ENCODE peak calls at places on chromosomes 5 and 9, in four cellular contexts. O is right atrium auricular region, V is HCT116, U is A549. Z is an unnamed sample.

GRCh38 chr5:57366744-57367143 is 115.9 kb downstream of the ACTBL2 start:
- DNase-seq in U (peak; percentile 91), V (peak; percentile 95), O (no peak), Z (no peak)

GRCh38 chr9:95509851-95510529 is 6.8 kb downstream of the PTCH1 start:
- DNase-seq in V (no peak), U (no peak), O (no peak), Z (no peak)

GRCh38 chr5:53512539-53512938 is 32.1 kb downstream of the FST start:
- DNase-seq in O (no peak), V (no peak), U (no peak), Z (no peak)

GRCh38 chr5:11912-12311 is 80.1 kb upstream of the PLEKHG4B start:
- DNase-seq in O (no peak), U (peak; percentile 45), V (no peak), Z (no peak)

GRCh38 chr5:7759951-7760580 is 90.9 kb downstream of the CFAP90 start:
- DNase-seq in V (no peak), U (no peak), O (no peak), Z (peak; percentile 77)

GRCh38 chr9:5205071-5205470 is 19.6 kb upstream of the INSL6 start:
- DNase-seq in U (no peak), O (no peak), V (no peak), Z (no peak)

GRCh38 chr5:123882946-123883345 is 371.0 kb downstream of the CSNK1G3 start:
- DNase-seq in O (no peak), V (no peak), U (no peak), Z (no peak)

GRCh38 chr5:140633081-140633471 is at the start of gene CD14:
- DNase-seq in O (peak; percentile 77), V (no peak), U (peak; percentile 79), Z (peak; percentile 36)

GRCh38 chr9:96022445-96023031 is 147.0 kb downstream of the ERCC6L2 start:
- DNase-seq in O (no peak), V (no peak), U (no peak), Z (no peak)

GRCh38 chr9:69130456-69131441 is 43.3 kb upstream of the TJP2 start:
- DNase-seq in U (no peak), O (no peak), V (no peak), Z (no peak)

GRCh38 chr9:16726023-16726422 is 144.4 kb downstream of the BNC2 start:
- DNase-seq in U (peak; percentile 48), V (no peak), O (no peak), Z (no peak)

GRCh38 chr5:92634883-92635282 is 946.1 kb downstream of the NR2F1-AS1 start:
- DNase-seq in O (no peak), V (no peak), U (no peak), Z (no peak)

GRCh38 chr9:110255064-110255416 is 1.3 kb downstream of the TXN start:
- DNase-seq in O (no peak), V (no peak), U (no peak), Z (no peak)

GRCh38 chr5:125575561-125576504 is 829.4 kb upstream of the ZNF608 start:
- DNase-seq in V (no peak), U (no peak), O (no peak), Z (no peak)

GRCh38 chr9:85224729-85225128 is 517.0 kb downstream of the AGTPBP1 start:
- DNase-seq in U (no peak), O (no peak), V (peak; percentile 40), Z (no peak)

GRCh38 chr9:5721279-5722087 is 92.6 kb downstream of the RIC1 start:
- DNase-seq in V (no peak), O (no peak), U (peak; percentile 62), Z (no peak)

GRCh38 chr9:16030513-16031185 is 477.8 kb downstream of the CCDC171 start:
- DNase-seq in O (no peak), U (peak; percentile 25), V (peak; percentile 84), Z (no peak)

GRCh38 chr9:77750981-77751340 is 102.8 kb upstream of the GNA14 start:
- DNase-seq in U (no peak), O (no peak), V (no peak), Z (no peak)

GRCh38 chr5:116876240-116876840 is 301.7 kb upstream of the SEMA6A start:
- DNase-seq in V (no peak), O (no peak), U (no peak), Z (no peak)

GRCh38 chr9:551986-552930 is 289.2 kb upstream of the DMRT1 start:
- DNase-seq in O (no peak), U (no peak), V (no peak), Z (no peak)

GRCh38 chr5:133106761-133107572 is 55.2 kb downstream of the HSPA4 start:
- DNase-seq in V (no peak), O (no peak), U (no peak), Z (no peak)

GRCh38 chr9:135085830-135086546 is 1.5 kb upstream of the OLFM1 start:
- DNase-seq in U (peak; percentile 72), O (peak; percentile 86), V (peak; percentile 54), Z (peak; percentile 30)

GRCh38 chr9:82254646-82255367 is 266.2 kb downstream of the SPATA31D1 start:
- DNase-seq in V (no peak), O (no peak), U (no peak), Z (no peak)

GRCh38 chr5:138685052-138685755 is 68.0 kb upstream of the CTNNA1 start:
- DNase-seq in O (no peak), V (no peak), U (no peak), Z (no peak)

GRCh38 chr5:93430139-93430538 is 150.9 kb downstream of the NR2F1-AS1 start:
- DNase-seq in O (no peak), V (no peak), U (no peak), Z (no peak)

GRCh38 chr9:18371621-18372020 is 102.3 kb upstream of the ADAMTSL1 start:
- DNase-seq in V (no peak), U (no peak), O (no peak), Z (no peak)

GRCh38 chr9:98977813-98978212 is 34.1 kb downstream of the COL15A1 start:
- DNase-seq in U (no peak), O (no peak), V (no peak), Z (no peak)

GRCh38 chr9:133685653-133686504 is 49.7 kb downstream of the DBH start:
- DNase-seq in V (no peak), O (no peak), U (no peak), Z (no peak)

GRCh38 chr5:143401846-143402463 is 1.5 kb downstream of the NR3C1 start:
- DNase-seq in V (no peak), O (no peak), U (peak; percentile 70), Z (no peak)

GRCh38 chr5:164358531-164359259 is 853.3 kb downstream of the MAT2B start:
- DNase-seq in V (no peak), U (no peak), O (no peak), Z (no peak)

GRCh38 chr9:35110327-35110758 is 5.3 kb downstream of the ATOSB start:
- DNase-seq in U (peak; percentile 39), O (no peak), V (no peak), Z (peak; percentile 59)

GRCh38 chr5:168874713-168875380 is 295.7 kb upstream of the PANK3 start:
- DNase-seq in V (peak; percentile 16), U (peak; percentile 43), O (no peak), Z (no peak)
- TF ChIP-seq CTCF in V (peak; percentile 25), U (peak; percentile 24), O (peak; percentile 36), Z (no peak)

GRCh38 chr5:80933061-80933460 is 27.1 kb upstream of the RASGRF2 start:
- DNase-seq in O (no peak), U (no peak), V (no peak), Z (no peak)

GRCh38 chr5:80934751-80935150 is 25.4 kb upstream of the RASGRF2 start:
- DNase-seq in U (no peak), V (no peak), O (no peak), Z (no peak)

GRCh38 chr5:80931423-80931822 is 28.7 kb upstream of the RASGRF2 start:
- DNase-seq in O (no peak), V (no peak), U (no peak), Z (no peak)

GRCh38 chr5:80937591-80937990 is 22.6 kb upstream of the RASGRF2 start:
- DNase-seq in U (peak; percentile 17), V (no peak), O (no peak), Z (no peak)

DNA sequence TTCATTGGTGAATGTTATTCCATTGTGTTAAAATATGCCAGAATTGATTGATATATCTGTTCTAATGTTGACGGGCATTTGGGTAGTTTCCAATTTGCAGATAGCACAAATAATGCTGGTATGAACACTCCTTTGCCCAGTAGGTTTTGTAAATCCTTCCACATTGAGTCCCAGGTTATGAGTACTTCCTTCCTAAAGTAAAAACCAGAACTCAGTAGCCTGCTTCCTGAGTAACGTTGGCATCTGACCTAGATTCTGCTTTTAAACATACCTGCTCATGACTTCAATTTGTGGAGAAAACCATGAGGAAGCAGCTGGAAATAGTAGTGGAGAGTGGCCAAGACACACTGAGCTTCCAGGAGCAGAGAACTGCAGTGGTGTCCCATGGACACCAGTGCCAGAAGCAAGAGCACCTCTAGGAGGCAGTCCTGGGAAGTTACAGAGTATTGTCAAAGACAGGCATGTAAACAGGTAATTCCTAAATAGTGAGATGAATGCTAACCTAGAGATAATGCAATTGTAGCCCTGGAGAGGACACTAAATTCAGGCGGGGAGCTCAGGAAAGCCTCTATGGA is 24.3 kb upstream of the RASGRF2 start:
- DNase-seq in O (no peak), V (no peak), U (no peak), Z (no peak)
- TF ChIP-seq CTCF in O (no peak), V (peak; percentile 22), U (no peak), Z (no peak)

DNA sequence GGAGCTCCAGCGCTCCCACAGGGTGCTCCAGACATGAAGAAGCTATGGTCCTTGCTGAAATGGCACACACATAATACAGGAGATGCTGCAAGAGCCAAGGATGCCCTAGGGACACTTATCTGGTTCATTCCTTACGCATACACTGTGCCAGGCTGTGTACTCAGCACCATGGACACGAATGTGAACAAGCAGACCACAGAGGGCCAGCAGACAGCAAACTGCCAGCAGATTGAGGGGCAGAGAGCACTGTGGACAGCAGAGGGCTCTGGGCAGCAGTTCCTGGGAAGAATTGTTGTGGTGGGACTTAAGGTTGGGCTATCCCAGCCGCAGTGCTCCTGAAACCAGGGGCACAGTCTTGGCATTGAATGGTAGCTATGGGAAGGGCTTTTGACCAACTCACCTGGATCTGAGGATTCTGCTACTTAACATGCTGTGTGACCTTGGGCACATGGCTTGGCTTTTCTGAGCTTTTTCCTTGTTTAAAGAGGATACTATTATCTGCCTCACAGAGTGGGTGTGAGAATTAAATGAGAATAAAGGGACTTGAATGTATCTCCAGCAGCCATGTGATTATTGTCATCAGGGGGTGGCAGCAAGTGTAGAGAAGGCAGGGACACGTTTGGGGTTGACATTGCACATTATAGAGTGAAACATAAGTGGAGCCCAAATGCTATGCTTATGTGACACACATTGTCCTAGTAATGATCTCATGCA is 30.0 kb downstream of the PPARGC1B start:
- DNase-seq in V (no peak), U (no peak), O (no peak), Z (no peak)
- TF ChIP-seq CTCF in V (no peak), U (no peak), O (peak; percentile 44), Z (peak; percentile 18)

DNA sequence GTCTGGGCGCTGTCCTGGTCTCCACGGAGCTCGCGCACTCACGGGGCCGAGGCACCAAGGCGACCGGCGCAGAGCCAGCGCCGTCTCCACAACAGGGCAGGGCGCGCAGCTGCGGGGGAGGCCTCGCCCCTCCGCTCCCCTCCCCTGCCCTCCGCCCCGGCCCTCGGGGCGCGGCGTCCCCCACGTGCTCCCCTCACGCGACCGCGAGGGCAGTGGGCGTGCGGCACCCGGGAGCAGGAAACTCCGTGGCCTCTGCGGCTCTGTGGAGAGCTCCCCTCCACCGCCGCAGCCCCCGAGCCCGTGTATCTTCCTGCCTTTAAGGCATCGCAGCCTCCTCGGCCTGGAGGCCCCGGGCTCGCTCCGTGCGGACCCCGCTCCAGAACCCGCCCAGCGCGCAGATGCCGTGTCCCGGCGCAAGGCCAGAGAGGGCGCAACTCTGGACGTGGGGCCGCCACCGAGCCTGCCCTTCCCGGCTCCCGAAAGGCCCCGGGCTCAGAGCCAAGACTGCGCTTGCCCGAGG is 706 bp upstream of the TUBB4B start:
- DNase-seq in O (peak; percentile 76), V (no peak), U (peak; percentile 80), Z (peak; percentile 70)
- TF ChIP-seq CTCF in O (peak; percentile 28), V (no peak), U (peak; percentile 22), Z (no peak)

GRCh38 chr5:156824800-156825199 is 25.3 kb upstream of the PPP1R2B start:
- DNase-seq in O (no peak), V (peak; percentile 21), U (peak; percentile 75), Z (no peak)
- TF ChIP-seq CTCF in O (peak; percentile 69), V (peak; percentile 6), U (peak; percentile 91), Z (peak; percentile 50)